ENCODE peak calls at places on chromosome 14, in six cellular contexts. B, C, Z, D, O and F are unnamed samples.

GRCh38 chr14:104187121-104187889 is 48.9 kb downstream of the KIF26A start:
- DNase-seq in B (no peak), C (no peak), Z (no peak), D (no peak), O (no peak), F (no peak)

GRCh38 chr14:74552623-74553022 is 59.1 kb downstream of the ISCA2 start:
- DNase-seq in B (peak), C (peak), Z (peak), D (no peak), O (peak), F (peak)

GRCh38 chr14:72615511-72616121 is 278.3 kb downstream of the DPF3 start:
- DNase-seq in B (no peak), C (peak), Z (no peak), D (no peak), O (no peak), F (no peak)

GRCh38 chr14:63933701-63934100 is 80.9 kb downstream of the SYNE2 start:
- DNase-seq in B (no peak), C (no peak), Z (no peak), D (no peak), O (no peak), F (no peak)

GRCh38 chr14:41636492-41637392 is 30.1 kb downstream of the LRFN5 start:
- DNase-seq in B (no peak), C (peak), Z (no peak), D (no peak), O (no peak), F (no peak)

GRCh38 chr14:31419179-31420012 is 954 bp downstream of the HEATR5A start:
- DNase-seq in B (no peak), C (peak), Z (no peak), D (no peak), O (no peak), F (peak)

GRCh38 chr14:38210587-38211257 is 3.0 kb downstream of the SSTR1 start:
- DNase-seq in B (no peak), C (peak), Z (peak), D (no peak), O (peak), F (peak)

GRCh38 chr14:89669209-89669608 is 252.2 kb upstream of the FOXN3 start:
- DNase-seq in B (no peak), C (no peak), Z (no peak), D (peak), O (peak), F (no peak)

GRCh38 chr14:92341791-92342190 is 18.8 kb downstream of the SLC24A4 start:
- DNase-seq in B (no peak), C (no peak), Z (no peak), D (no peak), O (no peak), F (no peak)

GRCh38 chr14:82419933-82420332 is 886.3 kb upstream of the SEL1L start:
- DNase-seq in B (no peak), C (no peak), Z (no peak), D (no peak), O (no peak), F (no peak)

GRCh38 chr14:94612174-94612573 is at the start of gene SERPINA3:
- DNase-seq in B (no peak), C (peak), Z (no peak), D (no peak), O (no peak), F (peak)

GRCh38 chr14:93027810-93028723 is 87.7 kb downstream of the ITPK1 start:
- DNase-seq in B (no peak), C (no peak), Z (no peak), D (no peak), O (no peak), F (no peak)

GRCh38 chr14:59332727-59333126 is 132.5 kb downstream of the GPR135 start:
- DNase-seq in B (no peak), C (peak), Z (no peak), D (no peak), O (no peak), F (peak)

GRCh38 chr14:25756880-25757279 is 706.9 kb upstream of the STXBP6 start:
- DNase-seq in B (no peak), C (no peak), Z (no peak), D (no peak), O (no peak), F (no peak)

GRCh38 chr14:100609941-100610391 is 22.7 kb upstream of the BEGAIN start:
- DNase-seq in B (no peak), C (no peak), Z (no peak), D (no peak), O (peak), F (no peak)

GRCh38 chr14:74610866-74611671 is 968 bp downstream of the LTBP2 start:
- DNase-seq in B (no peak), C (peak), Z (no peak), D (no peak), O (no peak), F (peak)

GRCh38 chr14:32468955-32469354 is 139.9 kb downstream of the AKAP6 start:
- DNase-seq in B (no peak), C (peak), Z (no peak), D (no peak), O (no peak), F (peak)

GRCh38 chr14:77241955-77242354 is 29.1 kb downstream of the NGB start:
- DNase-seq in B (no peak), C (peak), Z (no peak), D (no peak), O (no peak), F (no peak)

GRCh38 chr14:96268426-96269358 is 12.7 kb downstream of the BDKRB1 start:
- DNase-seq in B (no peak), C (peak), Z (no peak), D (peak), O (no peak), F (peak)

GRCh38 chr14:71362920-71363584 is 455.8 kb downstream of the PCNX1 start:
- DNase-seq in B (no peak), C (peak), Z (no peak), D (peak), O (no peak), F (peak)

GRCh38 chr14:49250109-49250508 is 336.1 kb downstream of the RPS29 start:
- DNase-seq in B (no peak), C (peak), Z (no peak), D (no peak), O (no peak), F (no peak)

GRCh38 chr14:64715628-64716412 is 11.6 kb downstream of the PLEKHG3 start:
- DNase-seq in B (no peak), C (no peak), Z (peak), D (peak), O (no peak), F (peak)

GRCh38 chr14:49921401-49921800 is 28.5 kb downstream of the ARF6 start:
- DNase-seq in B (no peak), C (no peak), Z (no peak), D (no peak), O (no peak), F (no peak)

GRCh38 chr14:51087024-51087423 is 7.9 kb downstream of the TRIM9 start:
- DNase-seq in B (no peak), C (no peak), Z (no peak), D (peak), O (no peak), F (no peak)

GRCh38 chr14:102798926-102799325 is 21.7 kb downstream of the TRAF3 start:
- DNase-seq in B (no peak), C (no peak), Z (no peak), D (no peak), O (no peak), F (no peak)

GRCh38 chr14:94115631-94116030 is 5.1 kb downstream of the IFI27 start:
- DNase-seq in B (no peak), C (no peak), Z (peak), D (no peak), O (no peak), F (no peak)

GRCh38 chr14:52447236-52447635 is 105.1 kb downstream of the TXNDC16 start:
- DNase-seq in B (no peak), C (no peak), Z (no peak), D (no peak), O (no peak), F (no peak)

GRCh38 chr14:67191768-67192290 is 2.6 kb downstream of the GARIN2 start:
- DNase-seq in B (no peak), C (no peak), Z (no peak), D (no peak), O (no peak), F (peak)

GRCh38 chr14:88882236-88882635 is 57.8 kb downstream of the TTC8 start:
- DNase-seq in B (no peak), C (no peak), Z (no peak), D (no peak), O (no peak), F (no peak)

GRCh38 chr14:63897706-63898105 is 44.9 kb downstream of the SYNE2 start:
- DNase-seq in B (no peak), C (peak), Z (no peak), D (no peak), O (no peak), F (no peak)

DNA sequence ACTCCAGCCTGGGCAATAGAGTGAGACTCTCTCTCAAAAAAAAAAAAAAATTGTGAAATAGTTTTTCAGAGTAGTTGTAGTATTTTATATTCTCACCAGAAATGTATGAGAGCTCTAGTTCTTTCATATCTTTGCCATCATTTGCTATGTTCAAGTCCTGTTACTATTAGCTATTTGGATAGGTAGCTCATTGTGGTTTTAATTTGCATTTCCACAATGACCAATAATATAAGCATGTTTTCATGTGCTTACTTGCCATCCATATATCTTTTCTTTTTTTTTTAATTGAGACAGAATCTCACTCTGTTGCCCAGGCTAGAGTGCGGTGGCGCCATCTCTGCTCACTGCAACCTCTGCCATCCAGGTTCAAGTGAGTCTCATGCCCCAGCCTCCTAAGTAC is 8.4 kb upstream of the RIPK3 start:
- DNase-seq in B (no peak), C (no peak), Z (no peak), D (no peak), O (no peak), F (no peak)
- TF ChIP-seq CTCF in B (no peak), C (no peak), Z (no peak), D (no peak), O (no peak), F (no peak)

GRCh38 chr14:33736979-33737378 is 213.9 kb downstream of the EGLN3 start:
- DNase-seq in B (no peak), C (no peak), Z (no peak), D (no peak), O (no peak), F (no peak)

GRCh38 chr14:33734387-33734786 is 216.5 kb downstream of the EGLN3 start:
- DNase-seq in B (no peak), C (no peak), Z (no peak), D (no peak), O (no peak), F (no peak)

GRCh38 chr14:33733310-33733709 is 217.6 kb downstream of the EGLN3 start:
- DNase-seq in B (no peak), C (no peak), Z (no peak), D (no peak), O (no peak), F (no peak)

GRCh38 chr14:33736299-33736698 is 214.6 kb downstream of the EGLN3 start:
- DNase-seq in B (no peak), C (no peak), Z (no peak), D (no peak), O (no peak), F (no peak)

GRCh38 chr14:33733721-33734120 is 217.2 kb downstream of the EGLN3 start:
- DNase-seq in B (no peak), C (no peak), Z (no peak), D (no peak), O (no peak), F (no peak)
- H3K4me3 ChIP-seq in B (no peak), C (no peak), Z (no peak), D (no peak), O (no peak), F (no peak)

DNA sequence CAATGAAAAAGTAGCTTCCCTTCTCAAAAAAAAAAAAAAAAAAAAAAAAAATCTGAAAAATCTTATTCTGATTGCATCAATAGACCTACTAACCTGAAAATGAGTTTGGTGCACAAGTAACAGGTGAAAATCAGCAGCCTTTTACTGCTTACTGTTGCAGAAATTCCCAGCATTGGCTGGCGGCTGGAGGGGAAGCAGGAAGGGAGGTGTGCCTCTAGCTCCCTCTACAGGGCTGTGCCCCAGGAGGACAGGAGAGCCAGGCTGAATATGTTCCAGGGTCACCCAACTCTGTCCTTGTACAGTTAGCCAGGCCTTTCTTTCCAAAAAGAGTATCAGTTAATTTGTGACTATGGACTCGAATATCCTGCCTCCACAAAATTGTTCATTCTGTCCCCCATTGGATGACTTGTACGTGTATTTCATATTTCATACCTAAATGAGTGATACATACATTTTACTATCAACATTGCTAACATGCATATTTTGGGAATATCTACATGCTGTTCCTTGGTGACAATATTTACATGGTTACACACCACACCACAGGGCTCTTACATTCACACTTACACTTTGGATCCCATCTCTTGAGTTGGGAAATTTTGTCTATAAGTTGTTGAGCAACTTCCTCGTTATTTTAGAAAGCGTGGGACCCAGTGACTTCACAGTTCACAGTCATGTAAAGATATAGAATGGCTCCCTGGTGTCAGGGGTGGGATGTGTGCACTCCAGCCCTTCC is 124.8 kb downstream of the SAMD4A start:
- DNase-seq in B (no peak), C (peak), Z (peak), D (peak), O (peak), F (peak)
- TF ChIP-seq CTCF in B (peak), C (peak), Z (peak), D (peak), O (peak), F (peak)

GRCh38 chr14:75979071-75979571 is 2.7 kb downstream of the TGFB3 start:
- DNase-seq in B (no peak), C (peak), Z (no peak), D (peak), O (no peak), F (no peak)

GRCh38 chr14:75981426-75981825 is 369 bp downstream of the TGFB3 start:
- DNase-seq in B (no peak), C (no peak), Z (no peak), D (no peak), O (no peak), F (no peak)

GRCh38 chr14:75979641-75980422 is 2.0 kb downstream of the TGFB3 start:
- DNase-seq in B (no peak), C (peak), Z (no peak), D (no peak), O (no peak), F (no peak)

GRCh38 chr14:75981826-75982723 is at the start of gene TGFB3:
- DNase-seq in B (peak), C (peak), Z (peak), D (peak), O (peak), F (peak)

DNA sequence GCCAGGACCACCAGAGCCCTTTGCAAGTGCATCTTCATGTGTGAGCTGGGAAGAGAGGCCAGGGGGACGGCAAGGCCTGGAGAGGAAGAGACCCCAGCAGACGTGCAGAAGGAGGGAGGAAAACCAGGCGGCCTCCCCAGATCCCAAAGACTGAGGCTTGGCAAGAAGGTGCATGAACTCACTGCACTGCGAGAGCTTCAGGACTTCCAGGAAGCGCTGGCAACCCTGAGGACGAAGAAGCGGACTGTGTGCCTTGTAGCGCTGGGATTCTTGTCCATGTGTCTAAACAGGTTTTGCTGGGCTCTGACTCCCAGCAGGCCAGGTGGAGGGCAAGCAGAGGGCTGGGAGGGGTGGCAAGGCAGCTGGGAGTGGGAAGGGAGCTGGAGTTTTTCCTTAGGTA is 939 bp downstream of the TGFB3 start:
- DNase-seq in B (no peak), C (peak), Z (peak), D (no peak), O (no peak), F (no peak)
- H3K4me3 ChIP-seq in B (peak), C (no peak), Z (peak), D (no peak), O (peak), F (peak)

GRCh38 chr14:75907722-75908330 is 74.0 kb downstream of the TGFB3 start:
- DNase-seq in B (no peak), C (no peak), Z (no peak), D (no peak), O (no peak), F (no peak)
- TF ChIP-seq CTCF in B (no peak), C (no peak), Z (no peak), D (no peak), O (no peak), F (no peak)

DNA sequence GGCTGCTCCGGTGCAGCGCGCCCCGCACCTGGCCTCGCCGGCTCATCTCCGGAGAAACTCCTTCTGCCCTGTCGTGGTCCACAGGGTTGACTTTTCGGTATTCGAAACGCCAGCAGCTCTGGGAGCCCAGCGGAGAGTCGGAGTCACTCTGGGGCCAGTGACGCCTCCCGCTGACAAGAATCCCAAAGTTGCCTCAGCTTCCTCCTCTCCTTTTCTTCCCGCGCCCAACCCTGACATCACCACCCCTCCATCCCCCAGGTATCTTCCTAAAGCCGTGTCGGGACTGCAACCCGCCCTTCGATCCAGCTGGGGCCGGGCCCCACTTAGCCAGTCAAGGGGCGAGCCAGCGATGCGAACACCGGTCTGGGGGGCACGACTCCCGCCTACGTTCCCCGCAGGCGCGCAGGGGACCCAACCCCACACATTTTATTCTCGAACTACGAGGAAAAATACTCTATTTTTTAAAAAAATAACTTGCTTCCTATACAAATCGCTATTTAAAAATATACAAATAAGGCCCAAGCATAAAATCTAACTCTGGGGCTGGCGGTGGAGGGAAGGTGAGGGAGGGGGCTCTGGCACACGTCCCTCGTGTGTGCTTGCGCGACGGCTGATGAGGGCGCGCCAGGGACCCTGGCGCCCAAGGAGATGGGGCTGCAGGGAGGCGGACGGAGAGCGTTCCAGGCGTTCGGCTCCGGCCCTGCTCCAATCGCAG is 2.1 kb downstream of the NKX2-8 start:
- DNase-seq in B (no peak), C (no peak), Z (no peak), D (no peak), O (no peak), F (no peak)
- H3K4me3 ChIP-seq in B (peak), C (peak), Z (no peak), D (no peak), O (no peak), F (no peak)

GRCh38 chr14:61322799-61323290 is 1.5 kb downstream of the PRKCH start:
- DNase-seq in B (no peak), C (no peak), Z (no peak), D (no peak), O (no peak), F (no peak)

GRCh38 chr14:61322011-61322798 is 826 bp downstream of the PRKCH start:
- DNase-seq in B (no peak), C (no peak), Z (peak), D (no peak), O (peak), F (no peak)

GRCh38 chr14:61319706-61320105 is 1.7 kb upstream of the PRKCH start:
- DNase-seq in B (no peak), C (no peak), Z (no peak), D (no peak), O (no peak), F (no peak)

GRCh38 chr14:61320806-61321384 is 484 bp upstream of the PRKCH start:
- DNase-seq in B (no peak), C (no peak), Z (no peak), D (no peak), O (no peak), F (no peak)

DNA sequence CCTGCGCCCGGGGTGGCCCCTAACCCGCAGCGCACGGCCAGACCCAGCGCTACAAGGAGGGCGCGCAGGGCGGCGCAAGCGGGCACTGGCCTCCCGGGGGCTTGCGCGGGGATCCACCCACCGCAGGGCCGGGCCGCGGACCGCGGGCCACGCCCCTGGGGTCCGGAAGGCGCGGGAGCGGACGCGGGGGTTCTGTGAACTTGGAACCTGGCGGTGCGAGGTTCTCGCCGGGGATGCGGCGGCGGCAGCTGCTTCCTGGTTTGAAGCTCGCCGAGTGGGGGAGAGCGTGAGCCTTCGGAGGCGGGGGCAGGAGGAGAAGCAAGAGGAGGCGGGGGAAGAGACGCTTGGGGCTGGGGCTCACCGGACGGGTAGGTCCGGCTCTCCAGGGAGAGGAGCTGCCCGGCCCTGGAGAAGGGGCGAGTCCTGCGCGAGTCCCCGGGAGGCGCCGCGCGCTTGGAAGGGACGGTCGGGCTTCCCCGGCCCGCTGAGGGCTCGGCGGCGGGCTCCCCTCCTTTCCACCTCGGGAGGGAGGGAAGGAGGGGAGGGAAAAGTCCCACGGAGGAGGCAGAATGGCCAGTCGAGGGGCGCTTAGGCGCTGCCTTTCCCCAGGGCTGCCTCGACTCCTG is at the start of gene PRKCH:
- DNase-seq in B (no peak), C (peak), Z (peak), D (no peak), O (peak), F (peak)
- TF ChIP-seq CTCF in B (no peak), C (peak), Z (no peak), D (no peak), O (no peak), F (no peak)